ENCODE peak calls at places on chromosomes 2 and 18, in seven cellular contexts. One of them, this sample, is unnamed.

GRCh38 chr2:7033136-7033960 is 116.1 kb downstream of the RNF144A start:
- DNase-seq in cardiac fibroblast: no peak
- DNase-seq in amniotic stem cell: no peak
- DNase-seq in left kidney: no peak
- DNase-seq in activated CD8-positive, alpha-beta memory T cell treated with anti-CD3 and anti-CD28 coated beads, Interleukin-2, amount 50 U/mL, for 48 hours: no peak
- DNase-seq in stimulated activated naive B cell treated with anti-CD40 and anti-IgM and Interleukin-4, amounts not matched to agents 10 μg/mL and 1 μg/mL and 100 μg/mL, for 72 hours: no peak
- DNase-seq in stimulated activated CD4-positive, alpha-beta T cell treated with anti-CD3 and anti-CD28 coated beads, Interleukin-2, amount 100 ng/mL, for 48 hours: no peak
- DNase-seq in this sample: no peak

GRCh38 chr2:7672685-7673071 is 755.5 kb downstream of the RNF144A start:
- DNase-seq in cardiac fibroblast: no peak
- DNase-seq in amniotic stem cell: no peak
- DNase-seq in left kidney: no peak
- DNase-seq in activated CD8-positive, alpha-beta memory T cell treated with anti-CD3 and anti-CD28 coated beads, Interleukin-2, amount 50 U/mL, for 48 hours: no peak
- DNase-seq in stimulated activated naive B cell treated with anti-CD40 and anti-IgM and Interleukin-4, amounts not matched to agents 10 μg/mL and 1 μg/mL and 100 μg/mL, for 72 hours: no peak
- DNase-seq in stimulated activated CD4-positive, alpha-beta T cell treated with anti-CD3 and anti-CD28 coated beads, Interleukin-2, amount 100 ng/mL, for 48 hours: no peak
- DNase-seq in this sample: no peak

GRCh38 chr2:144550916-144551315 is 31.0 kb upstream of the ZEB2 start:
- DNase-seq in cardiac fibroblast: peak; percentile 38
- DNase-seq in amniotic stem cell: no peak
- DNase-seq in left kidney: no peak
- DNase-seq in activated CD8-positive, alpha-beta memory T cell treated with anti-CD3 and anti-CD28 coated beads, Interleukin-2, amount 50 U/mL, for 48 hours: no peak
- DNase-seq in stimulated activated naive B cell treated with anti-CD40 and anti-IgM and Interleukin-4, amounts not matched to agents 10 μg/mL and 1 μg/mL and 100 μg/mL, for 72 hours: no peak
- DNase-seq in stimulated activated CD4-positive, alpha-beta T cell treated with anti-CD3 and anti-CD28 coated beads, Interleukin-2, amount 100 ng/mL, for 48 hours: no peak
- DNase-seq in this sample: no peak

GRCh38 chr18:23856466-23857175 is 157.9 kb upstream of the TTC39C start:
- DNase-seq in cardiac fibroblast: no peak
- DNase-seq in amniotic stem cell: no peak
- DNase-seq in left kidney: no peak
- DNase-seq in activated CD8-positive, alpha-beta memory T cell treated with anti-CD3 and anti-CD28 coated beads, Interleukin-2, amount 50 U/mL, for 48 hours: no peak
- DNase-seq in stimulated activated naive B cell treated with anti-CD40 and anti-IgM and Interleukin-4, amounts not matched to agents 10 μg/mL and 1 μg/mL and 100 μg/mL, for 72 hours: no peak
- DNase-seq in stimulated activated CD4-positive, alpha-beta T cell treated with anti-CD3 and anti-CD28 coated beads, Interleukin-2, amount 100 ng/mL, for 48 hours: no peak
- DNase-seq in this sample: no peak

GRCh38 chr18:44900627-44901026 is 219.9 kb downstream of the SETBP1 start:
- DNase-seq in cardiac fibroblast: no peak
- DNase-seq in amniotic stem cell: no peak
- DNase-seq in left kidney: no peak
- DNase-seq in activated CD8-positive, alpha-beta memory T cell treated with anti-CD3 and anti-CD28 coated beads, Interleukin-2, amount 50 U/mL, for 48 hours: no peak
- DNase-seq in stimulated activated naive B cell treated with anti-CD40 and anti-IgM and Interleukin-4, amounts not matched to agents 10 μg/mL and 1 μg/mL and 100 μg/mL, for 72 hours: no peak
- DNase-seq in stimulated activated CD4-positive, alpha-beta T cell treated with anti-CD3 and anti-CD28 coated beads, Interleukin-2, amount 100 ng/mL, for 48 hours: no peak
- DNase-seq in this sample: no peak

GRCh38 chr18:76674596-76674995 is 147.8 kb upstream of the ZNF236 start:
- DNase-seq in cardiac fibroblast: no peak
- DNase-seq in amniotic stem cell: no peak
- DNase-seq in left kidney: no peak
- DNase-seq in activated CD8-positive, alpha-beta memory T cell treated with anti-CD3 and anti-CD28 coated beads, Interleukin-2, amount 50 U/mL, for 48 hours: no peak
- DNase-seq in stimulated activated naive B cell treated with anti-CD40 and anti-IgM and Interleukin-4, amounts not matched to agents 10 μg/mL and 1 μg/mL and 100 μg/mL, for 72 hours: no peak
- DNase-seq in stimulated activated CD4-positive, alpha-beta T cell treated with anti-CD3 and anti-CD28 coated beads, Interleukin-2, amount 100 ng/mL, for 48 hours: no peak
- DNase-seq in this sample: no peak

GRCh38 chr2:110115291-110116032 is at the start of gene MALL:
- DNase-seq in cardiac fibroblast: no peak
- DNase-seq in amniotic stem cell: no peak
- DNase-seq in left kidney: peak; percentile 86
- DNase-seq in activated CD8-positive, alpha-beta memory T cell treated with anti-CD3 and anti-CD28 coated beads, Interleukin-2, amount 50 U/mL, for 48 hours: no peak
- DNase-seq in stimulated activated naive B cell treated with anti-CD40 and anti-IgM and Interleukin-4, amounts not matched to agents 10 μg/mL and 1 μg/mL and 100 μg/mL, for 72 hours: no peak
- DNase-seq in stimulated activated CD4-positive, alpha-beta T cell treated with anti-CD3 and anti-CD28 coated beads, Interleukin-2, amount 100 ng/mL, for 48 hours: no peak
- DNase-seq in this sample: no peak

GRCh38 chr18:68172842-68173549 is 541.9 kb downstream of the TMX3 start:
- DNase-seq in cardiac fibroblast: no peak
- DNase-seq in amniotic stem cell: no peak
- DNase-seq in left kidney: peak; percentile 1
- DNase-seq in activated CD8-positive, alpha-beta memory T cell treated with anti-CD3 and anti-CD28 coated beads, Interleukin-2, amount 50 U/mL, for 48 hours: no peak
- DNase-seq in stimulated activated naive B cell treated with anti-CD40 and anti-IgM and Interleukin-4, amounts not matched to agents 10 μg/mL and 1 μg/mL and 100 μg/mL, for 72 hours: no peak
- DNase-seq in stimulated activated CD4-positive, alpha-beta T cell treated with anti-CD3 and anti-CD28 coated beads, Interleukin-2, amount 100 ng/mL, for 48 hours: no peak
- DNase-seq in this sample: no peak

GRCh38 chr2:12725238-12726187 is 8.8 kb downstream of the TRIB2 start:
- DNase-seq in cardiac fibroblast: no peak
- DNase-seq in amniotic stem cell: no peak
- DNase-seq in left kidney: peak; percentile 51
- DNase-seq in activated CD8-positive, alpha-beta memory T cell treated with anti-CD3 and anti-CD28 coated beads, Interleukin-2, amount 50 U/mL, for 48 hours: no peak
- DNase-seq in stimulated activated naive B cell treated with anti-CD40 and anti-IgM and Interleukin-4, amounts not matched to agents 10 μg/mL and 1 μg/mL and 100 μg/mL, for 72 hours: no peak
- DNase-seq in stimulated activated CD4-positive, alpha-beta T cell treated with anti-CD3 and anti-CD28 coated beads, Interleukin-2, amount 100 ng/mL, for 48 hours: no peak
- DNase-seq in this sample: no peak

GRCh38 chr2:105125920-105126319 is 88.1 kb downstream of the MRPS9 start:
- DNase-seq in cardiac fibroblast: no peak
- DNase-seq in amniotic stem cell: no peak
- DNase-seq in left kidney: no peak
- DNase-seq in activated CD8-positive, alpha-beta memory T cell treated with anti-CD3 and anti-CD28 coated beads, Interleukin-2, amount 50 U/mL, for 48 hours: no peak
- DNase-seq in stimulated activated naive B cell treated with anti-CD40 and anti-IgM and Interleukin-4, amounts not matched to agents 10 μg/mL and 1 μg/mL and 100 μg/mL, for 72 hours: no peak
- DNase-seq in stimulated activated CD4-positive, alpha-beta T cell treated with anti-CD3 and anti-CD28 coated beads, Interleukin-2, amount 100 ng/mL, for 48 hours: no peak
- DNase-seq in this sample: no peak

GRCh38 chr2:102753563-102754159 is 8.2 kb upstream of the TMEM182 start:
- DNase-seq in cardiac fibroblast: peak; percentile 72
- DNase-seq in amniotic stem cell: peak; percentile 22
- DNase-seq in left kidney: peak; percentile 65
- DNase-seq in activated CD8-positive, alpha-beta memory T cell treated with anti-CD3 and anti-CD28 coated beads, Interleukin-2, amount 50 U/mL, for 48 hours: no peak
- DNase-seq in stimulated activated naive B cell treated with anti-CD40 and anti-IgM and Interleukin-4, amounts not matched to agents 10 μg/mL and 1 μg/mL and 100 μg/mL, for 72 hours: no peak
- DNase-seq in stimulated activated CD4-positive, alpha-beta T cell treated with anti-CD3 and anti-CD28 coated beads, Interleukin-2, amount 100 ng/mL, for 48 hours: peak; percentile 13
- DNase-seq in this sample: no peak

GRCh38 chr18:45627204-45627526 is 11.9 kb downstream of the SLC14A2 start:
- DNase-seq in cardiac fibroblast: no peak
- DNase-seq in amniotic stem cell: no peak
- DNase-seq in left kidney: peak; percentile 80
- DNase-seq in activated CD8-positive, alpha-beta memory T cell treated with anti-CD3 and anti-CD28 coated beads, Interleukin-2, amount 50 U/mL, for 48 hours: no peak
- DNase-seq in stimulated activated naive B cell treated with anti-CD40 and anti-IgM and Interleukin-4, amounts not matched to agents 10 μg/mL and 1 μg/mL and 100 μg/mL, for 72 hours: no peak
- DNase-seq in stimulated activated CD4-positive, alpha-beta T cell treated with anti-CD3 and anti-CD28 coated beads, Interleukin-2, amount 100 ng/mL, for 48 hours: no peak
- DNase-seq in this sample: no peak

GRCh38 chr2:196957442-196957841 is 30.9 kb upstream of the PGAP1 start:
- DNase-seq in cardiac fibroblast: no peak
- DNase-seq in amniotic stem cell: no peak
- DNase-seq in left kidney: no peak
- DNase-seq in activated CD8-positive, alpha-beta memory T cell treated with anti-CD3 and anti-CD28 coated beads, Interleukin-2, amount 50 U/mL, for 48 hours: no peak
- DNase-seq in stimulated activated naive B cell treated with anti-CD40 and anti-IgM and Interleukin-4, amounts not matched to agents 10 μg/mL and 1 μg/mL and 100 μg/mL, for 72 hours: no peak
- DNase-seq in stimulated activated CD4-positive, alpha-beta T cell treated with anti-CD3 and anti-CD28 coated beads, Interleukin-2, amount 100 ng/mL, for 48 hours: no peak
- DNase-seq in this sample: no peak

This sample was measured in skeletal muscle cell.